ENCODE peak calls at places on chromosomes 6 and 20, in nine cellular contexts. One of them, this sample, is unnamed.

GRCh38 chr20:49814057-49814675 is 1.5 kb downstream of the SLC9A8 start:
- DNase-seq in CD8-positive, alpha-beta memory T cell: no peak
- DNase-seq in stimulated activated CD4-positive, alpha-beta T cell treated with anti-CD3 and anti-CD28 coated beads, Interleukin-15, amount 100 ng/mL, for 1 hour: no peak
- DNase-seq in Calu3: no peak
- DNase-seq in NCI-H2029: peak
- DNase-seq in putamen: no peak
- DNase-seq in AG10803: no peak
- DNase-seq in GM23248: peak
- DNase-seq in tibial nerve: no peak
- DNase-seq in this sample: no peak

GRCh38 chr20:57312138-57312537 is 17.5 kb upstream of the SPO11 start:
- DNase-seq in CD8-positive, alpha-beta memory T cell: no peak
- DNase-seq in stimulated activated CD4-positive, alpha-beta T cell treated with anti-CD3 and anti-CD28 coated beads, Interleukin-15, amount 100 ng/mL, for 1 hour: no peak
- DNase-seq in Calu3: no peak
- DNase-seq in NCI-H2029: no peak
- DNase-seq in putamen: no peak
- DNase-seq in AG10803: no peak
- DNase-seq in GM23248: no peak
- DNase-seq in tibial nerve: no peak
- DNase-seq in this sample: no peak

GRCh38 chr20:19552144-19552895 is 205.7 kb upstream of the RIN2 start:
- DNase-seq in CD8-positive, alpha-beta memory T cell: no peak
- DNase-seq in stimulated activated CD4-positive, alpha-beta T cell treated with anti-CD3 and anti-CD28 coated beads, Interleukin-15, amount 100 ng/mL, for 1 hour: no peak
- DNase-seq in Calu3: no peak
- DNase-seq in NCI-H2029: no peak
- DNase-seq in putamen: no peak
- DNase-seq in AG10803: no peak
- DNase-seq in GM23248: no peak
- DNase-seq in tibial nerve: no peak
- DNase-seq in this sample: peak

GRCh38 chr6:3458706-3459421 is 2.0 kb upstream of the SLC22A23 start:
- DNase-seq in CD8-positive, alpha-beta memory T cell: no peak
- DNase-seq in stimulated activated CD4-positive, alpha-beta T cell treated with anti-CD3 and anti-CD28 coated beads, Interleukin-15, amount 100 ng/mL, for 1 hour: no peak
- DNase-seq in Calu3: no peak
- DNase-seq in NCI-H2029: no peak
- DNase-seq in putamen: peak
- DNase-seq in AG10803: no peak
- DNase-seq in GM23248: no peak
- DNase-seq in tibial nerve: no peak
- DNase-seq in this sample: no peak

GRCh38 chr6:28648035-28648877 is 122.6 kb downstream of the GPX5 start:
- DNase-seq in CD8-positive, alpha-beta memory T cell: no peak
- DNase-seq in stimulated activated CD4-positive, alpha-beta T cell treated with anti-CD3 and anti-CD28 coated beads, Interleukin-15, amount 100 ng/mL, for 1 hour: peak
- DNase-seq in Calu3: peak
- DNase-seq in NCI-H2029: no peak
- DNase-seq in putamen: peak
- DNase-seq in AG10803: peak
- DNase-seq in GM23248: peak
- DNase-seq in tibial nerve: no peak
- DNase-seq in this sample: peak

GRCh38 chr6:157944983-157945931 is 36.4 kb upstream of the SYNJ2 start:
- DNase-seq in CD8-positive, alpha-beta memory T cell: no peak
- DNase-seq in stimulated activated CD4-positive, alpha-beta T cell treated with anti-CD3 and anti-CD28 coated beads, Interleukin-15, amount 100 ng/mL, for 1 hour: no peak
- DNase-seq in Calu3: no peak
- DNase-seq in NCI-H2029: no peak
- DNase-seq in putamen: no peak
- DNase-seq in AG10803: no peak
- DNase-seq in GM23248: no peak
- DNase-seq in tibial nerve: no peak
- DNase-seq in this sample: peak

GRCh38 chr6:130776287-130776925 is 50.8 kb upstream of the SMLR1 start:
- DNase-seq in CD8-positive, alpha-beta memory T cell: no peak
- DNase-seq in stimulated activated CD4-positive, alpha-beta T cell treated with anti-CD3 and anti-CD28 coated beads, Interleukin-15, amount 100 ng/mL, for 1 hour: no peak
- DNase-seq in Calu3: no peak
- DNase-seq in NCI-H2029: no peak
- DNase-seq in putamen: no peak
- DNase-seq in AG10803: no peak
- DNase-seq in GM23248: no peak
- DNase-seq in tibial nerve: no peak
- DNase-seq in this sample: no peak

GRCh38 chr20:63021356-63022321 is 14.9 kb upstream of the BHLHE23 start:
- DNase-seq in CD8-positive, alpha-beta memory T cell: no peak
- DNase-seq in stimulated activated CD4-positive, alpha-beta T cell treated with anti-CD3 and anti-CD28 coated beads, Interleukin-15, amount 100 ng/mL, for 1 hour: no peak
- DNase-seq in Calu3: no peak
- DNase-seq in NCI-H2029: no peak
- DNase-seq in putamen: no peak
- DNase-seq in AG10803: no peak
- DNase-seq in GM23248: no peak
- DNase-seq in tibial nerve: no peak
- DNase-seq in this sample: no peak

GRCh38 chr20:8183526-8183925 is 51.5 kb downstream of the PLCB1 start:
- DNase-seq in CD8-positive, alpha-beta memory T cell: no peak
- DNase-seq in stimulated activated CD4-positive, alpha-beta T cell treated with anti-CD3 and anti-CD28 coated beads, Interleukin-15, amount 100 ng/mL, for 1 hour: no peak
- DNase-seq in Calu3: no peak
- DNase-seq in NCI-H2029: no peak
- DNase-seq in putamen: no peak
- DNase-seq in AG10803: peak
- DNase-seq in GM23248: peak
- DNase-seq in tibial nerve: no peak
- DNase-seq in this sample: no peak

This sample was measured in Daoy.